ENCODE peak calls at places on chromosomes 13 and 19, in five cellular contexts. S, W, B, V and U are unnamed samples.

GRCh38 chr19:45972081-45972943 is 1.4 kb downstream of the NOVA2 start:
- DNase-seq in B (no peak), W (no peak), V (no peak), S (no peak), U (no peak)

GRCh38 chr13:52926971-52927370 is 78.5 kb upstream of the PCDH8 start:
- DNase-seq in W (no peak), S (no peak), V (peak; percentile 61), B (peak; percentile 75), U (no peak)

GRCh38 chr13:33172400-33172799 is 113.2 kb downstream of the STARD13 start:
- DNase-seq in B (peak; percentile 76), S (no peak), W (peak; percentile 88), V (no peak), U (peak; percentile 93)

GRCh38 chr19:14149509-14149994 is 13.2 kb upstream of the ASF1B start:
- DNase-seq in B (no peak), S (no peak), W (peak; percentile 51), V (no peak), U (peak; percentile 39)

GRCh38 chr19:8585057-8585893 is 8.0 kb upstream of the MYO1F start:
- DNase-seq in W (no peak), S (no peak), V (no peak), B (no peak), U (no peak)

GRCh38 chr13:64505511-64505910 is 2724.6 kb downstream of the PCDH9 start:
- DNase-seq in S (peak; percentile 18), B (peak; percentile 5), V (peak; percentile 4), W (peak; percentile 58), U (no peak)

GRCh38 chr19:1923319-1923718 is 17.7 kb upstream of the CSNK1G2 start:
- DNase-seq in B (no peak), V (no peak), S (no peak), W (no peak), U (no peak)

GRCh38 chr13:53301449-53301848 is 272.8 kb downstream of the OLFM4 start:
- DNase-seq in W (no peak), B (no peak), S (no peak), V (no peak), U (no peak)

GRCh38 chr19:42293539-42293938 is 8.4 kb upstream of the PRR19 start:
- DNase-seq in S (no peak), B (no peak), V (no peak), W (no peak), U (no peak)

GRCh38 chr13:85254641-85255040 is 544.6 kb downstream of the SLITRK6 start:
- DNase-seq in B (no peak), S (no peak), W (no peak), V (no peak), U (no peak)

GRCh38 chr19:52297601-52298358 is 811 bp downstream of the ZNF480 start:
- DNase-seq in V (no peak), W (peak; percentile 8), S (no peak), B (no peak), U (no peak)

GRCh38 chr13:86922936-86923335 is 748.2 kb upstream of the SLITRK5 start:
- DNase-seq in W (no peak), S (no peak), B (no peak), V (no peak), U (no peak)

GRCh38 chr19:16441661-16442071 is 30.1 kb downstream of the EPS15L1 start:
- DNase-seq in S (no peak), W (no peak), V (no peak), B (peak; percentile 33), U (no peak)

GRCh38 chr13:95168191-95168590 is 133.1 kb downstream of the ABCC4 start:
- DNase-seq in S (no peak), W (no peak), V (no peak), B (no peak), U (no peak)